ENCODE peak calls at places on chromosomes 3 and 15, in eight cellular contexts. F is esophagus muscularis mucosa, T is HepG2, M is cardiac muscle cell, I is AG04450, B is astrocyte of the spinal cord, H is thyroid gland, R is fibroblast of lung. W is an unnamed sample.

GRCh38 chr3:103136621-103137020 is 701.8 kb downstream of the ZPLD1 start:
- DNase-seq in F (no peak), T (no peak), M (no peak), I (no peak), B (no peak), H (no peak), R (no peak), W (no peak)

GRCh38 chr3:9157651-9158383 is 91.6 kb downstream of the SRGAP3 start:
- DNase-seq in F (no peak), T (no peak), M (peak), I (no peak), B (no peak), H (no peak), R (no peak), W (no peak)

GRCh38 chr3:189355481-189356201 is 183.9 kb downstream of the TPRG1 start:
- DNase-seq in F (no peak), T (peak), M (no peak), I (peak), B (peak), H (peak), R (peak), W (no peak)

GRCh38 chr15:99449514-99449913 is 116.3 kb upstream of the MEF2A start:
- DNase-seq in F (no peak), T (no peak), M (no peak), I (no peak), B (no peak), H (no peak), R (no peak), W (no peak)

GRCh38 chr15:100944237-100944875 is 25.2 kb downstream of the LRRK1 start:
- DNase-seq in F (no peak), T (no peak), M (no peak), I (no peak), B (no peak), H (no peak), R (peak), W (no peak)

GRCh38 chr15:48282186-48282585 is 49.0 kb upstream of the DUT start:
- DNase-seq in F (no peak), T (no peak), M (no peak), I (no peak), B (peak), H (no peak), R (peak), W (no peak)

GRCh38 chr3:126811530-126811929 is 107.5 kb downstream of the CHCHD6 start:
- DNase-seq in F (no peak), T (no peak), M (no peak), I (no peak), B (no peak), H (no peak), R (peak), W (no peak)

GRCh38 chr15:88238618-88239430 is 17.7 kb downstream of the NTRK3 start:
- DNase-seq in F (no peak), T (no peak), M (peak), I (no peak), B (no peak), H (no peak), R (peak), W (no peak)

GRCh38 chr15:58438956-58439355 is 7.2 kb downstream of the LIPC start:
- DNase-seq in F (no peak), T (peak), M (peak), I (peak), B (peak), H (peak), R (peak), W (peak)

GRCh38 chr3:132038198-132038825 is 3.5 kb upstream of the CPNE4 start:
- DNase-seq in F (no peak), T (peak), M (peak), I (no peak), B (peak), H (no peak), R (peak), W (no peak)

GRCh38 chr3:184688872-184689271 is 23.0 kb downstream of the MAGEF1 start:
- DNase-seq in F (no peak), T (no peak), M (no peak), I (no peak), B (no peak), H (no peak), R (no peak), W (no peak)

GRCh38 chr3:180093535-180093934 is 56.8 kb upstream of the PEX5L start:
- DNase-seq in F (no peak), T (peak), M (no peak), I (no peak), B (no peak), H (no peak), R (no peak), W (no peak)

GRCh38 chr3:127011270-127011992 is 28.5 kb downstream of the PLXNA1 start:
- DNase-seq in F (no peak), T (no peak), M (no peak), I (no peak), B (peak), H (no peak), R (peak), W (peak)

GRCh38 chr15:65827065-65827464 is 35.0 kb upstream of the DENND4A start:
- DNase-seq in F (no peak), T (no peak), M (no peak), I (no peak), B (no peak), H (no peak), R (no peak), W (no peak)

GRCh38 chr3:169512991-169513390 is 150.5 kb downstream of the MECOM start:
- DNase-seq in F (no peak), T (no peak), M (no peak), I (no peak), B (no peak), H (no peak), R (no peak), W (no peak)

GRCh38 chr15:63218114-63218808 is 28.9 kb downstream of the RAB8B start:
- DNase-seq in F (no peak), T (peak), M (peak), I (no peak), B (peak), H (no peak), R (peak), W (no peak)

GRCh38 chr3:48528754-48529153 is 24.8 kb upstream of the SHISA5 start:
- DNase-seq in F (no peak), T (no peak), M (no peak), I (no peak), B (no peak), H (no peak), R (peak), W (no peak)

GRCh38 chr3:48370330-48370708 is 1.7 kb upstream of the FBXW12 start:
- DNase-seq in F (no peak), T (no peak), M (no peak), I (no peak), B (no peak), H (no peak), R (no peak), W (no peak)

GRCh38 chr3:3066910-3067309 is 43.3 kb downstream of the IL5RA start:
- DNase-seq in F (no peak), T (no peak), M (no peak), I (no peak), B (no peak), H (no peak), R (no peak), W (no peak)

GRCh38 chr3:158103956-158104338 is 2.3 kb downstream of the SHOX2 start:
- DNase-seq in F (no peak), T (no peak), M (no peak), I (no peak), B (no peak), H (no peak), R (no peak), W (peak)

GRCh38 chr15:66841953-66842681 is 140.1 kb downstream of the SMAD6 start:
- DNase-seq in F (peak), T (peak), M (peak), I (peak), B (peak), H (peak), R (peak), W (peak)

GRCh38 chr15:84821501-84822021 is 4.4 kb downstream of the ALPK3 start:
- DNase-seq in F (no peak), T (peak), M (no peak), I (no peak), B (no peak), H (no peak), R (no peak), W (no peak)
- TF ChIP-seq CTCF in F (no peak), T (peak), M (peak), I (peak), B (peak), H (no peak), R (no peak), W (no peak)

GRCh38 chr15:38650384-38650783 is 85.8 kb upstream of the RASGRP1 start:
- DNase-seq in F (no peak), T (no peak), M (no peak), I (no peak), B (no peak), H (no peak), R (no peak), W (no peak)

GRCh38 chr15:38648116-38648843 is 83.7 kb upstream of the RASGRP1 start:
- DNase-seq in F (no peak), T (no peak), M (no peak), I (no peak), B (no peak), H (no peak), R (no peak), W (no peak)

GRCh38 chr15:38646716-38647115 is 82.1 kb upstream of the RASGRP1 start:
- DNase-seq in F (no peak), T (no peak), M (no peak), I (no peak), B (no peak), H (no peak), R (no peak), W (no peak)

GRCh38 chr15:38650936-38651327 is 86.3 kb upstream of the RASGRP1 start:
- DNase-seq in F (no peak), T (no peak), M (no peak), I (no peak), B (no peak), H (no peak), R (no peak), W (no peak)

GRCh38 chr15:38647683-38648082 is 83.1 kb upstream of the RASGRP1 start:
- DNase-seq in F (no peak), T (peak), M (peak), I (no peak), B (peak), H (no peak), R (peak), W (no peak)
- TF ChIP-seq CTCF in F (no peak), T (no peak), M (peak), I (peak), B (peak), H (no peak), R (no peak), W (no peak)

DNA sequence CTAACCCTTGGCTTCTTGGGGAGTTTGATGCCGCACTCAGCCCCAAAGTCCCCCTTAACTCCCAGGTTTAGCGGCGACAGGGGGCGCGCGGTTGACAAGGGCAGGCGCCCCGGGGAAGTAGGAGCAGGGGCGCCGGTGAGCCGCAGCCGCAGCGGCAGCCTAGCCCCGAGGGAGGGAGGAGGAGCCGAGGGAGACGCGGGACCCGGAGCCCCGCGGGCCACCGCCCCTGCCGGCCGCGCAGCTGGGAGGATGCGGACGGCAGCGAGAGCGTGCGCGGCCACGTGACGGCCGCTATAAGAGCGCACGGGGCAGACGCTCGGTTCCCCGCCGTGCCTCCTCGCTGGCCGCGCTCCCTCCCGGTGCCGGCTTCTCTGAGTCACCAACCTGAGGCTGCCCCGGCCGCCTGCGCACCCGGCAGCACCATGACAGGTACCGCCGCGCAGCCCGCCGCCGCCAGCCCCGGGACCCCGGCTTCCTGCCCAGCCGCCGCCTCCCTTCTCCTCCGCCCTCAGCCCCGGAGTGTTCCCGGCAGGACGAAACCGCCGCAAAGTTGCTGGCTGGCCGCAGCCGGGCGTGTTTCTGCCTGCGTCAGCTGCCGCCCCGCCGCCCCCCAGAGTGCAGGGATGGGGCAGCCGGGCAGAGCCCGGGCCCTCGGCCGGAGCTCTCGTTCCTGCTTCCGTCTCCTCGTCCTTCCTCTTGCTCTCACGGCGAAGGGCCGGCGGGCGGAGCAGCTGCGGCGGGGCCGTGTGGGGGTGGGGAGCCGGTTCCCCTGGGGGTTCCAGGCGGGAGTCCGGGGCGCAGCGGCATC is at the start of gene GYG1:
- DNase-seq in F (peak), T (peak), M (peak), I (peak), B (peak), H (peak), R (peak), W (peak)
- TF ChIP-seq CTCF in F (peak), T (peak), M (peak), I (peak), B (peak), H (peak), R (peak), W (no peak)

DNA sequence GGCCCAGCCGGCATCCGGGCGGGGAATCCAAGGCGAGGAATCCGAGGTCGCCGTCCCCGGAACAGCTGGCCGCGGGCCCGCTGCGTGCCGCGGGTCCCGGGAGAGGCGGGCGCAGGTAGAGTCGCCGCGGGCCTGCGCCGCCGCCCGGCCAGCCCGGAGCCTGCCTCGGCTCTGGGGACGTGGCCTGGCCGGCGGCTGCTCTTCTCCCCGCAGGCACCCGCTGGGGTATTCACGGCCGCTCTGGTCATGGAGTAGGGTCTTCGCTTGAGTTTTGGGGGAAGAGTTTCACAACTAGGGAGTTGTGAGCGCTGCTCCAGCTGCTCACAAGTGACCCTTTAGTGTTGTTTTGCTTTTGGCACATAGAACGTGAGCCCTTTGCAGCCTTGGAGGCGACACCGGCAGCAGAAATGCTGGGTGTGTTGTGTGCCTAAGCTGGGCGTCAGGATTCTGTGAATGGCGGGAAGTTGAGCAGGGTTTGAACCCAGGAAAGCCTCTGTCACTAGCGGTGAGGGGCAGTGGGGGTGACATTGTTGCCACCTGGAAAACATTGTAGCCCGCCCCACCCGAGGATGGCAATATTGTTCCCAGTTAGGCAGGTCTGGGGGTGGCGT is 4.0 kb downstream of the TRIM71 start:
- DNase-seq in F (no peak), T (no peak), M (peak), I (no peak), B (no peak), H (no peak), R (no peak), W (peak)
- TF ChIP-seq CTCF in F (no peak), T (no peak), M (no peak), I (no peak), B (no peak), H (no peak), R (no peak), W (no peak)

DNA sequence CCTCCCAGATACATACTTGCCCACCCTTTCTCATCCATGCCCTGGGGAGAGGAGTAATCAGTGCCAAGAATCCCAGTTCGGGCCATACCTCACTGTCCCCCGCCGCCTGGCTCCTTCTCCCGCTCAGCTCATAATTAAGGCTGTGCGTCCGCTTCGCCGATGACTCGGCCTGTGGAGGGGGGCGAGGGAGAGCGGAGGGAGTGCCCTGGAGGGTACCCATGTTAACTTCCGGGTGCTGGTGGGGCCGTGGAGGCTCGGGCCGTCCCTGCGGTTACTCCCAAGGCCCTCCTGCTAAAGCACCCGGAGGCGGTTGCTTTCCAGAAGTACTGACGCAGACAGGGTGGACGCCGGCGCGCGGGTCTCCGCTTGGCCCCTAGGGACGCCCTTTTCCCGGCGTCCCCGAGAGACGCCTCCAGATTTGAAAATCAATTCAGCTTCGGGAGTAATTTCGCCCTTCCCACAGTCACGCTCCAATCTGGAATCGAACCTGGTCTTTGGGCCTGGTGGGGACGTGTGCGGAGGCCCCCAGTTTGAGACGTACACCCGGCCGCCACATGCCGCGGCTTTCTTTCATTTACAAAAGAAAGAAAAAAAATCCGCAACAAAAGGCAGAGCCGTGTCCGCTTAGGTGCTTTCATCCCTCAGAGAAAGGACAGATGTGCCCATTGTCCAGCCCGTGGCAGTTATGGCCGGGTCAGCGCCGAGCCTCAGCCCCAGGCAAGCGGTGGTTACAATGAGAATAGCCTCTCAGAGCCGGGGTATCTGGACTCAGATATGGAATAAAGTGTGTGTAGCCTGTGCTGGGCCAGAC is 1.0 kb upstream of the ONECUT1 start:
- DNase-seq in F (no peak), T (no peak), M (peak), I (no peak), B (no peak), H (no peak), R (no peak), W (peak)
- TF ChIP-seq CTCF in F (no peak), T (no peak), M (peak), I (peak), B (peak), H (no peak), R (no peak), W (no peak)

DNA sequence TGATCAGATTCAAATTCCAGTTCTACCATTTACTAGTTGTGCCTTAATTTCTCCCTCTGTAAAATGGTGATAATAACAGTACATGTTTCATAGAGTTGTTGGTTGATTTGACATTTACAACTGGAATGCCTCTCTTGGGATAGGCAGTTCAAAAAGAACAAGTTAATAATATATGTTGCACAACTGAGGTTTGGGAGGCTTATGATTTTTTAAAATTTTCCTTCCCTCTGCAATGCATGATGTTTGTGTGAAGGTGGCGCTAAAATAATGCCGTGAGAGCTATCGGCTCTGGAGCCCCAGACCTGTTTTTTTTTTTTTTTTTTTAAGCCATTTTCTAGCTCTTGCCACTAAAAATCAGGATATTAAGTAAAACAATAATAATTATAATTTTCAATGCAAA is 18.6 kb downstream of the DNAJB11 start:
- DNase-seq in F (no peak), T (peak), M (peak), I (no peak), B (no peak), H (no peak), R (peak), W (no peak)
- TF ChIP-seq CTCF in F (no peak), T (peak), M (peak), I (peak), B (peak), H (no peak), R (no peak), W (no peak)

DNA sequence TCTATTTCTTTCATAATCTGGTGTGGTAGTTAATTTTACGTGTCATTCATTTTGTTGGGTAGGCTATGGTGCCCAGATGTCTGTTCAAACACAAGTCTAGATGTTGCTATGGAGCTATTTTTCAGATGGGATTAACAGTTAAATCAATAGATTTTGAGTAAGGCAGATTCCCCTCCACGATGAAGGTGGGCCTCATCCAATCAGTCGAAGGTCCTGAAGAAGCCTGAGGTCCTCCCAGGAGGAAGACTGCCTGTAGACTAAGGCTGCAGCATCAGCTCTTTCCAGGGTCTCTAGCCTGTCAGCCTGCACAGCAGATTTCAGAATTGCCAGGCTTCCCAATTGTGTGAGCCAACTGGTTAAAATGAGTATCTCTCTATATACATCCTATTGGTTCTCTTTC is 92.9 kb downstream of the GABRB3 start:
- DNase-seq in F (no peak), T (no peak), M (no peak), I (no peak), B (no peak), H (no peak), R (no peak), W (no peak)
- TF ChIP-seq CTCF in F (no peak), T (no peak), M (no peak), I (no peak), B (no peak), H (no peak), R (no peak), W (no peak)

DNA sequence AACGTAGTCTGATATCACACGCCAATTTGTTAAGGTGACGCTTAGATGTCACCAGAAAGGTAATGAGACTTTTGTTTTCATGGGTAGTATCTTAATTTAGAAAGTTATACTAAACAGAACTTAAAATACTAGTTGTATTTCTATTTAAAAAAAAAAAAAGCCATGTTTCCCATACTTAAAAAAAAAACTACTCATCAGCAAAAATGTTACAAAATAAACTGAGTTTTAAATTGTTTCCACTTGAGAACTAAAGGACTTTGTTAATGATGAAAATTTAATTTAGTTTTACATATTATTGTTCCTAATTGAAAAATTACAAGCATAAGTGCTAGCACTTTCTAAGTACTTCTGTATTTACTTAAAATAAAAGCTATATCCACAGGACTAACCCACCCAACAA is 300.8 kb upstream of the ATP11B start:
- DNase-seq in F (no peak), T (no peak), M (no peak), I (no peak), B (no peak), H (no peak), R (no peak), W (no peak)
- TF ChIP-seq CTCF in F (no peak), T (no peak), M (no peak), I (no peak), B (no peak), H (no peak), R (no peak), W (no peak)

W was measured in glutamatergic neuron.